ENCODE peak calls at places on chromosomes 11 and 22, in eight cellular contexts. A is mucosa of descending colon, D is AG09309, N is HAP-1, J is right atrium auricular region, C is Panc1, F is fibroblast of lung, S is astrocyte of the spinal cord. R is an unnamed sample.

GRCh38 chr11:285021-285893 is 3.7 kb upstream of the PGGHG start:
- DNase-seq in F (no peak), D (no peak), N (no peak), C (no peak), J (no peak), A (no peak), S (no peak), R (peak; percentile 19)

GRCh38 chr11:93481279-93481678 is 61.9 kb downstream of the SMCO4 start:
- DNase-seq in N (no peak), D (no peak), J (no peak), C (no peak), F (no peak), S (no peak), A (peak; percentile 83), R (peak; percentile 88)

GRCh38 chr11:90650124-90650523 is 427.3 kb upstream of the CHORDC1 start:
- DNase-seq in C (no peak), N (no peak), S (no peak), J (no peak), F (no peak), D (no peak), A (no peak), R (no peak)

GRCh38 chr22:32861330-32861729 is 59.8 kb downstream of the TIMP3 start:
- DNase-seq in A (no peak), D (no peak), C (no peak), N (no peak), J (no peak), F (peak; percentile 12), S (no peak), R (no peak)

GRCh38 chr11:69694781-69695180 is 9.0 kb downstream of the FGF19 start:
- DNase-seq in N (no peak), A (no peak), D (no peak), C (no peak), S (no peak), J (no peak), F (no peak), R (no peak)

GRCh38 chr11:132126973-132127900 is 756.8 kb downstream of the NTM start:
- DNase-seq in D (peak; percentile 74), C (peak; percentile 2), A (no peak), J (peak; percentile 83), N (no peak), S (peak; percentile 93), F (peak; percentile 93), R (peak; percentile 28)

GRCh38 chr11:17015639-17016125 is 1.5 kb upstream of the PLEKHA7 start:
- DNase-seq in J (no peak), D (no peak), S (peak; percentile 10), F (peak; percentile 81), A (peak; percentile 40), C (no peak), N (no peak), R (no peak)

GRCh38 chr11:34606326-34607120 is 14.4 kb upstream of the EHF start:
- DNase-seq in D (no peak), N (no peak), C (no peak), F (no peak), S (no peak), A (no peak), J (no peak), R (peak; percentile 60)

GRCh38 chr11:133930767-133931448 is 25.9 kb downstream of the IGSF9B start:
- DNase-seq in J (no peak), D (no peak), C (no peak), N (no peak), A (no peak), F (no peak), S (no peak), R (no peak)

GRCh38 chr11:19777032-19777341 is 64.3 kb downstream of the NAV2 start:
- DNase-seq in A (peak; percentile 70), S (no peak), D (no peak), F (no peak), N (no peak), J (no peak), C (no peak), R (no peak)

GRCh38 chr11:65945941-65946558 is 770 bp downstream of the TSGA10IP start:
- DNase-seq in D (no peak), S (no peak), C (no peak), J (no peak), A (no peak), F (no peak), N (no peak), R (no peak)

GRCh38 chr22:44496844-44497217 is 1.2 kb downstream of the RTL6 start:
- DNase-seq in D (no peak), A (no peak), F (no peak), S (no peak), C (no peak), J (peak; percentile 54), N (no peak), R (no peak)

GRCh38 chr11:44388828-44389645 is 79.1 kb upstream of the ALX4 start:
- DNase-seq in D (no peak), N (no peak), F (no peak), J (no peak), C (no peak), A (no peak), S (no peak), R (peak; percentile 33)

DNA sequence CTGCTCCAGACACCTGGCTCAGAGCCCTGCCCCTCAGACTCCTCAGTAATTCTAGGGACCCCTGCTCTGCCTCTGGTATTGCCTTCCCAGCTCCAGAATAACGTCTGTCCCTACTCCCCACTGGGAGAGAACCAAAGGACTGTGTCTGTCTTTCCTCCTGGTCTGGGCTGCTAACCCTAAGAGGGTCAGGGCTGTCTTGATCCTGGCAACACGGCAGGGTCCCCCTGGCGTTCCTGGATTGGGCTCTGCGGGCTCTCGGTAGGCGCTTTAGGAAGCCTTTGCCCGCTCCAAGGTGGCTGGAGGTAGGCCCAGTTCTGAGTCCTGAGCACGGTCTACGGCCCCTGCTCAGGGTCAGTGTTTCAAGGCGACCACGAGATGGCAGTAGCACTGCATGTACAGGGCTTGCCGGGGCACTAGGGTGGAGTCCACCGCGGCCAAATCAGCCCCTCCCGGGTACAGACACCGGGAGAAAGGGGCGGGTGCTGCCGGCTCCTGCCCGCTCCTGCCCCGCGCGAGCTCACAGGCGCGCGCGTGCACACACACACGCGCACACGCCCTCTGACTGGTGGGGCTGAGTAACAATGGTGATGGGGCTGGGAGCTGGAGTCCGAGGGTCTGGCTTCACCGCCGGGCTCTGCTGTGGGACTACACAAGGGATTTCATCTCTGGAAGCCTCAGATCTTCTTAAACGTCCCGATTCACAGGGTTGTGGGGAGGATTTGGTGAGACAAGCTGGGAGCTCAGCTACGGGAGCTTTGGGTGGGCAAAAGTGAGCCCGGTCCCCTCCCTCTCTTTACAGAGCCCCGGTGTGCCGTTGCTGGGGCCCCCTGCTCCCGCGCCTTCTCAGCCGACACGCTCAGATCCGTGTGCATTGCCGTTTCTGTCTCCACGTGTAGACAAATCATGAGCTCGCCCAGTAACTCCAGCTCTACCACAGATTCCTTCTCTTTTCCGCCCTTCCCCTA is 30.1 kb upstream of the HMOX1 start:
- DNase-seq in J (peak; percentile 95), N (peak; percentile 84), F (peak; percentile 91), C (peak; percentile 76), A (peak; percentile 94), D (peak; percentile 76), S (peak; percentile 91), R (peak; percentile 92)
- H3K4me3 ChIP-seq in J (peak overlapping the region; percentile 59), N (peak overlapping the region; percentile 30), F (peak overlapping the region; percentile 79), C (peak overlapping the region; percentile 48), A (no peak overlapping the region), D (peak overlapping the region; percentile 67), S (peak overlapping the region; percentile 54), R (peak overlapping the region; percentile 42)

GRCh38 chr22:41910050-41910598 is 4.8 kb downstream of the SHISA8 start:
- DNase-seq in C (no peak), A (no peak), J (no peak), F (no peak), N (no peak), D (no peak), S (no peak), R (no peak)
- H3K4me3 ChIP-seq in C (no peak overlapping the region), A (no peak overlapping the region), J (peak overlapping the region; percentile 48), F (no peak overlapping the region), N (no peak overlapping the region), D (no peak overlapping the region), S (no peak overlapping the region), R (peak overlapping the region; percentile 37)

GRCh38 chr11:122436188-122436555 is 219.3 kb upstream of the UBASH3B start:
- DNase-seq in J (no peak), N (no peak), C (no peak), F (no peak), S (no peak), A (no peak), D (no peak), R (no peak)

GRCh38 chr11:122440783-122441701 is 214.5 kb upstream of the UBASH3B start:
- DNase-seq in F (peak; percentile 48), C (no peak), S (no peak), N (peak; percentile 8), D (no peak), A (peak; percentile 33), J (peak; percentile 68), R (peak; percentile 0)

GRCh38 chr11:122439911-122440782 is 215.4 kb upstream of the UBASH3B start:
- DNase-seq in J (peak; percentile 75), D (no peak), S (peak; percentile 62), F (peak; percentile 83), C (no peak), N (no peak), A (no peak), R (peak; percentile 5)

DNA sequence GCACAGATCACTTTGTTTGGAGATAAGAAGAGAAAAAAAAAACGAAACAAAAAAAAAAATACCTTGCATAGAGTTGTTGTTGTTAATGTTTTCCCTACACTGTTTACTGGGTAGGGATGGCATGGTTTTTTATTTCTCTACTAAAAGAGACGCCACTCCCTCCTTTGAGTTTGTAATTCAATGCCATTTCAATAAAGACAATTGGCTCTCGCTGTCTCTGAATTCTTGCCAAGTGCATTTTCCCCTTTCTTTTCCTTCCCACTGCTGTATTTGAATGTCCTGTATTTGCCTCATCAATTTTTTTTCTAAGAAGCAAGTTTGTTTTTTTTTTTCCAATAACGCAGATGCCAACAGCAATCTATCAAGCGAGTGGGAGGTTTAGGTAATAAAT is 213.8 kb upstream of the UBASH3B start:
- DNase-seq in S (no peak), D (no peak), J (no peak), A (no peak), F (peak; percentile 22), C (no peak), N (peak; percentile 6), R (no peak)
- H3K4me3 ChIP-seq in S (no peak overlapping the region), D (no peak overlapping the region), J (peak overlapping the region; percentile 54), A (no peak overlapping the region), F (peak overlapping the region; percentile 42), C (no peak overlapping the region), N (no peak overlapping the region), R (no peak overlapping the region)

DNA sequence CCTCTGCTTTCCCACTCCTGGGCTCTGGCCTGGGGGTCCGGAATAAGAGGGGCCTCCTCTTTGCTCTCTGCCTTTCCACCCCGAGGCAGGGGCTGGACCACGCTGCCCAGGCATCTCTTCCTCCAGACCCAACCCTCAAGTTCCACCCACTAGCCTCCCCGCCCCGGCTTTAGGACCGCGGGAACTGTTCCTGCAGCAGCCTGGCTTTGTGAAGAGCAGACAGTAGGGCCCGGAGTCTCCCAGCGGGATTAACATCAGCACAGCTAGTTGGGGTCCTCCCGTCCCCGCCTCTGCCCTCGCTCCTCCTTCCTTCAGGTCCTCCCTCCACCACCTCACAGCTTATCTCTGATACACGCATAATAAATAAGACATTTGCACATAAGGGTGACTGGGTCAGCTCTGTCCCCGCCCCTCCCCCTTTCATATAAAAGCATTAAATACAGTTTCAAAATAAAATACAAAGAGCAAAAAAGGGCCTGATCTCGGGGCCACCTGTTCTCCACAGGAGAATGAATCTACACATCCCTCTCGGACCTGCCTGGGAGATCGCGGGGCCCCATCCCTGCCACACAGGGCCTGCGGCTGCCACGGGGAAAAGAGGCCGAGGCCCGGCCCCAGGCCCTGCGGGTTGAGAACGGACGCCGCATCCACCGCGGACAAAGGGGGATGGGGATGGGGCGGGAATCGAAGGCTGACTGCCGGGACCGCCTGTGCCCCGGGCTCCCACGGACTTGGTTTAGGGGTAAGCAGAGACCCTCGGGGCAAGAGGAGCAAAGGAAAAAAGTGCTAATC is 6.5 kb downstream of the ZFTA start:
- DNase-seq in A (no peak), F (peak; percentile 13), S (no peak), J (no peak), C (no peak), D (no peak), N (peak; percentile 37), R (no peak)
- H3K4me3 ChIP-seq in A (no peak overlapping the region), F (peak overlapping the region; percentile 6), S (peak overlapping the region; percentile 28), J (peak overlapping the region; percentile 60), C (no peak overlapping the region), D (no peak overlapping the region), N (peak overlapping the region; percentile 15), R (no peak overlapping the region)

R was measured in small intestine.